ENCODE peak calls at places on chromosomes 12 and 14, in five cellular contexts. One of them, this sample, is unnamed. For H3K9me3 and H3K4me1, the result is how much of the 10 kb centered on the place peaks cover.

GRCh38 chr12:51917746-51918453 is 10.6 kb downstream of the ACVRL1 start:
- DNase-seq in left ventricle myocardium inferior: no peak
- DNase-seq in fibroblast of lung: no peak
- DNase-seq in body of pancreas: no peak
- DNase-seq in IMR-90: no peak
- DNase-seq in this sample: no peak

GRCh38 chr12:68222336-68222735 is 3.3 kb downstream of the IL26 start:
- DNase-seq in fibroblast of lung: peak
- DNase-seq in left ventricle myocardium inferior: no peak
- DNase-seq in IMR-90: peak
- DNase-seq in body of pancreas: peak
- DNase-seq in this sample: no peak

GRCh38 chr12:82524636-82525035 is 162.1 kb upstream of the TMTC2 start:
- DNase-seq in fibroblast of lung: no peak
- DNase-seq in left ventricle myocardium inferior: no peak
- DNase-seq in IMR-90: no peak
- DNase-seq in body of pancreas: no peak
- DNase-seq in this sample: no peak

GRCh38 chr14:63448841-63449240 is 94.3 kb downstream of the PPP2R5E start:
- DNase-seq in body of pancreas: no peak
- DNase-seq in IMR-90: no peak
- DNase-seq in fibroblast of lung: no peak
- DNase-seq in left ventricle myocardium inferior: no peak
- DNase-seq in this sample: no peak

GRCh38 chr12:79658221-79658620 is 32.5 kb downstream of the PAWR start:
- DNase-seq in left ventricle myocardium inferior: no peak
- DNase-seq in body of pancreas: no peak
- DNase-seq in fibroblast of lung: no peak
- DNase-seq in IMR-90: peak
- DNase-seq in this sample: no peak

GRCh38 chr12:70049596-70050360 is 193.5 kb upstream of the CNOT2 start:
- DNase-seq in body of pancreas: no peak
- DNase-seq in IMR-90: no peak
- DNase-seq in fibroblast of lung: no peak
- DNase-seq in left ventricle myocardium inferior: no peak
- DNase-seq in this sample: no peak

GRCh38 chr14:74491952-74492351 is 1.2 kb downstream of the NPC2 start:
- DNase-seq in body of pancreas: no peak
- DNase-seq in IMR-90: peak
- DNase-seq in left ventricle myocardium inferior: no peak
- DNase-seq in fibroblast of lung: peak
- DNase-seq in this sample: no peak

GRCh38 chr12:79083181-79083580 is 218.6 kb downstream of the SYT1 start:
- DNase-seq in IMR-90: peak
- DNase-seq in body of pancreas: no peak
- DNase-seq in fibroblast of lung: peak
- DNase-seq in left ventricle myocardium inferior: no peak
- DNase-seq in this sample: no peak

GRCh38 chr14:33062476-33062875 is 123.8 kb downstream of the NPAS3 start:
- DNase-seq in IMR-90: no peak
- DNase-seq in left ventricle myocardium inferior: no peak
- DNase-seq in fibroblast of lung: no peak
- DNase-seq in body of pancreas: no peak
- DNase-seq in this sample: no peak

GRCh38 chr12:57899010-57899662 is 42.2 kb upstream of the ATP23 start:
- DNase-seq in IMR-90: peak
- DNase-seq in body of pancreas: peak
- DNase-seq in left ventricle myocardium inferior: peak
- DNase-seq in fibroblast of lung: peak
- DNase-seq in this sample: no peak

GRCh38 chr14:56741325-56741724 is 69.0 kb downstream of the OTX2 start:
- DNase-seq in fibroblast of lung: no peak
- DNase-seq in left ventricle myocardium inferior: no peak
- DNase-seq in IMR-90: no peak
- DNase-seq in body of pancreas: no peak
- DNase-seq in this sample: no peak

GRCh38 chr14:37591941-37592287 is 3.1 kb downstream of the FOXA1 start:
- DNase-seq in left ventricle myocardium inferior: no peak
- DNase-seq in body of pancreas: no peak
- DNase-seq in IMR-90: no peak
- DNase-seq in fibroblast of lung: no peak
- DNase-seq in this sample: peak

GRCh38 chr12:57479043-57479375 is 657 bp downstream of the ARHGAP9 start:
- DNase-seq in fibroblast of lung: no peak
- DNase-seq in left ventricle myocardium inferior: no peak
- DNase-seq in body of pancreas: no peak
- DNase-seq in IMR-90: no peak
- DNase-seq in this sample: peak

GRCh38 chr12:120865094-120865493 is 39.1 kb downstream of the SPPL3 start:
- DNase-seq in left ventricle myocardium inferior: no peak
- DNase-seq in IMR-90: no peak
- DNase-seq in fibroblast of lung: no peak
- DNase-seq in body of pancreas: no peak
- DNase-seq in this sample: no peak

GRCh38 chr14:103546651-103547454 is 15.6 kb downstream of the BAG5 start:
- DNase-seq in fibroblast of lung: no peak
- DNase-seq in IMR-90: no peak
- DNase-seq in left ventricle myocardium inferior: peak
- DNase-seq in body of pancreas: peak
- DNase-seq in this sample: peak

GRCh38 chr12:12901158-12901791 is 9.9 kb downstream of the GPRC5A start:
- DNase-seq in left ventricle myocardium inferior: no peak
- DNase-seq in fibroblast of lung: peak
- DNase-seq in body of pancreas: no peak
- DNase-seq in IMR-90: peak
- DNase-seq in this sample: no peak

GRCh38 chr14:26180221-26180620 is 417.6 kb downstream of the NOVA1 start:
- DNase-seq in IMR-90: no peak
- DNase-seq in left ventricle myocardium inferior: no peak
- DNase-seq in body of pancreas: no peak
- DNase-seq in fibroblast of lung: no peak
- DNase-seq in this sample: no peak

GRCh38 chr12:67742461-67742860 is 93.9 kb downstream of the DYRK2 start:
- DNase-seq in IMR-90: peak
- DNase-seq in left ventricle myocardium inferior: no peak
- DNase-seq in fibroblast of lung: peak
- DNase-seq in body of pancreas: no peak
- DNase-seq in this sample: no peak

GRCh38 chr12:2997989-2998670 is 38.9 kb downstream of the TEAD4 start:
- DNase-seq in left ventricle myocardium inferior: no peak
- DNase-seq in fibroblast of lung: no peak
- DNase-seq in IMR-90: no peak
- DNase-seq in body of pancreas: no peak
- DNase-seq in this sample: no peak

GRCh38 chr14:75806247-75806876 is 145.3 kb downstream of the TTLL5 start:
- DNase-seq in body of pancreas: no peak
- DNase-seq in fibroblast of lung: no peak
- DNase-seq in IMR-90: no peak
- DNase-seq in left ventricle myocardium inferior: no peak
- DNase-seq in this sample: no peak

GRCh38 chr14:73713206-73713803 is 879 bp downstream of the PNMA1 start:
- DNase-seq in left ventricle myocardium inferior: no peak
- DNase-seq in fibroblast of lung: no peak
- DNase-seq in IMR-90: no peak
- DNase-seq in body of pancreas: no peak
- DNase-seq in this sample: no peak

GRCh38 chr14:105180598-105181528 is at the start of gene NUDT14:
- DNase-seq in fibroblast of lung: peak
- DNase-seq in IMR-90: peak
- DNase-seq in left ventricle myocardium inferior: peak
- DNase-seq in body of pancreas: peak
- DNase-seq in this sample: peak

GRCh38 chr14:55780156-55780946 is 200.3 kb downstream of the KTN1 start:
- DNase-seq in fibroblast of lung: peak
- DNase-seq in left ventricle myocardium inferior: peak
- DNase-seq in body of pancreas: peak
- DNase-seq in IMR-90: peak
- DNase-seq in this sample: no peak

GRCh38 chr12:53776872-53777271 is 25.1 kb upstream of the CISTR start:
- DNase-seq in body of pancreas: no peak
- DNase-seq in fibroblast of lung: no peak
- DNase-seq in IMR-90: no peak
- DNase-seq in left ventricle myocardium inferior: no peak
- DNase-seq in this sample: no peak

GRCh38 chr14:78254911-78255431 is 84.8 kb downstream of the NRXN3 start:
- DNase-seq in left ventricle myocardium inferior: no peak
- DNase-seq in body of pancreas: peak
- DNase-seq in IMR-90: no peak
- DNase-seq in fibroblast of lung: no peak
- DNase-seq in this sample: no peak

GRCh38 chr12:56657416-56658379 is 11.9 kb upstream of the ATP5F1B start:
- DNase-seq in body of pancreas: no peak
- DNase-seq in IMR-90: no peak
- DNase-seq in fibroblast of lung: no peak
- DNase-seq in left ventricle myocardium inferior: no peak
- DNase-seq in this sample: no peak

GRCh38 chr12:111964935-111965334 is 48.0 kb downstream of the TMEM116 start:
- DNase-seq in IMR-90: no peak
- DNase-seq in body of pancreas: no peak
- DNase-seq in left ventricle myocardium inferior: no peak
- DNase-seq in fibroblast of lung: no peak
- DNase-seq in this sample: no peak

GRCh38 chr14:67357583-67358354 is 1.8 kb downstream of the ATP6V1D start:
- DNase-seq in fibroblast of lung: no peak
- DNase-seq in left ventricle myocardium inferior: no peak
- DNase-seq in body of pancreas: no peak
- DNase-seq in IMR-90: peak
- DNase-seq in this sample: no peak

GRCh38 chr14:98227000-98227726 is 1044.8 kb downstream of the BCL11B start:
- DNase-seq in fibroblast of lung: no peak
- DNase-seq in body of pancreas: no peak
- DNase-seq in left ventricle myocardium inferior: no peak
- DNase-seq in IMR-90: no peak
- DNase-seq in this sample: no peak

GRCh38 chr12:80937391-80938238 is at the start of gene LIN7A:
- DNase-seq in IMR-90: peak
- DNase-seq in fibroblast of lung: peak
- DNase-seq in body of pancreas: peak
- DNase-seq in left ventricle myocardium inferior: peak
- DNase-seq in this sample: peak

GRCh38 chr14:70655110-70655826 is 13.6 kb downstream of the TTC9 start:
- DNase-seq in left ventricle myocardium inferior: no peak
- DNase-seq in fibroblast of lung: no peak
- DNase-seq in IMR-90: no peak
- DNase-seq in body of pancreas: no peak
- DNase-seq in this sample: peak

GRCh38 chr12:22355011-22355580 is 20.6 kb upstream of the ST8SIA1 start:
- DNase-seq in left ventricle myocardium inferior: no peak
- DNase-seq in body of pancreas: no peak
- DNase-seq in fibroblast of lung: no peak
- DNase-seq in IMR-90: no peak
- DNase-seq in this sample: no peak

DNA sequence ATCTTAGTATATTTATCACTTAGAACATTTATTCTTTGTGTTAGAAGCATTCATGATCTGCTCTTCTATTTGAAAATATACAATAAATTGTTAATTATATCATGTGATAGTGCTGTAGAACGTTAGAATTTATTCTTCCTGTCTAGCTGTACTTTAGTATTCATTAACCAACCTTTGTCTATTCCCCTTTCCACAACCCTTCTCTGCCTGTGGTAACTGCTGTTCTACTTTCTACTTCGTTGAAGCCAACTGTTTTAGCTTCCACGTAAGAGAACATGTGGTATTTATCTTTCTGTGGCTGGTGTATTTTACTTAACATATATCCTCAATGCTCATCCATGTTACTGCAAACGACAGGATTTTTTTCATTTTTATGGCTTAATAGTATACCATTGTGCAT is 18.1 kb downstream of the TBC1D15 start:
- DNase-seq in body of pancreas: no peak
- DNase-seq in fibroblast of lung: no peak
- DNase-seq in left ventricle myocardium inferior: no peak
- DNase-seq in IMR-90: no peak
- DNase-seq in this sample: no peak
- H3K9me3 ChIP-seq in body of pancreas: under half
- H3K9me3 ChIP-seq in fibroblast of lung: under half
- H3K9me3 ChIP-seq in left ventricle myocardium inferior: under half
- H3K9me3 ChIP-seq in IMR-90: under half
- H3K9me3 ChIP-seq in this sample: under half

DNA sequence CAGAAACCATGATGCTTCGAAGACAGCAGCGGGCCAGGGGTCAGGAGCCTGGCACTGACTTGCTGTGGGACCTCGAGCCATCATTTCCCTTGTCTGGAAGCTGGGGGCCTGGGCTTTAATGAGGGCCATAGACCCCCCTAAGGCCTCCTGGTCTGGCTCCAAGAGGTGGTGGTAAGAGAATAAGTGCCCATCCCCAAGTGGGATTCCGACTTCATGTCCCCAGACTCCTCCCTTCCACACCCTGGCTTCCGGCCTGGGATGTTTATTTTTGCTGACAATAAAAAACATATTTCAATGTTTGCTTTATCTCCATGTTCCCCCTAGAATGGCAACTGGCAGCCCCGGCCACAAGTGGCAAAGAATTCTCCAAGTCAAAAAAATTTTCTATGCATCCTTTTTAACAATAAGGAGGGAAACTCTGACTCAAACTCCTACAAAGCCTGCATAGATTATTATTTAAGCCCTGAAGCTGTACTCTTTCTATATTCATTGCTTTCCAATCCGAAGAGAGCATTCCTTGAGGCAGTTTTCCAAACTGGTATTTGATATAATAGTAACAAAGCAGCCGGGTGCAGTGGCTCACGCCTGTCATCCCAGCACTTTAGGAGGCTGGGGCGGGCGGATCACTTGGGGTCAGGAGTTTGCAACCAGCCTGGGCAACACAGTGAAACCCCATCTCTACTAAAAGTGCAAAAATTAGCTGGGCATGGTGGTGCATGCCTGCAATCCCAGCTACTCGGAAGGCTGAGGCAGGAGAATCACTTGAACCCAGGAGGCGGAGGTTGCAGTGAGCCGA is 84.0 kb downstream of the ITPK1 start:
- DNase-seq in body of pancreas: no peak
- DNase-seq in left ventricle myocardium inferior: no peak
- DNase-seq in fibroblast of lung: no peak
- DNase-seq in IMR-90: no peak
- DNase-seq in this sample: peak
- H3K4me1 ChIP-seq in body of pancreas: under half
- H3K4me1 ChIP-seq in left ventricle myocardium inferior: half or more
- H3K4me1 ChIP-seq in fibroblast of lung: under half
- H3K4me1 ChIP-seq in IMR-90: under half
- H3K4me1 ChIP-seq in this sample: under half

GRCh38 chr12:128387811-128388422 is 120.9 kb downstream of the TMEM132C start:
- DNase-seq in fibroblast of lung: no peak
- DNase-seq in body of pancreas: peak
- DNase-seq in left ventricle myocardium inferior: no peak
- DNase-seq in IMR-90: no peak
- DNase-seq in this sample: peak
- H3K9me3 ChIP-seq in fibroblast of lung: under half
- H3K9me3 ChIP-seq in body of pancreas: under half
- H3K9me3 ChIP-seq in left ventricle myocardium inferior: under half
- H3K9me3 ChIP-seq in IMR-90: under half
- H3K9me3 ChIP-seq in this sample: under half

DNA sequence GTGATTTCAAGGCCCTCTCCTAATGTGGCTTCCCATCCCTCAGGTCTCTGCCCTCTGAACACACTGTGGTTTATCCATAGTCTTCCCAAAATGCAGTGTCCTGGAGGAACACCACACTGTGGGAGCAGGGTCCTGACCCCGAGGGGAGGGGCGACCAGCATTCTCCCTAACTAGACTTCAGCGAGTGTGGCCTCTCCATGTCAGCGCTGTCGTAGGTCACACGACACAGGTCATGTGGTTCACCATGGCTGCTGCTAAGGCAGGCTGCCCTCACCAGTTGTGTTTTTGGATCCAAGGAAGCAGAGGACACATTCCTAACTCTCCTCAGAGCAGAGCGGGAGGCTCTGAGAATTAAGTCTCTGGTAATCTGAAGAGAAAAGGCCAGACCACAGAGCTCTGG is 50.5 kb downstream of the SSH1 start:
- DNase-seq in left ventricle myocardium inferior: no peak
- DNase-seq in body of pancreas: no peak
- DNase-seq in fibroblast of lung: no peak
- DNase-seq in IMR-90: no peak
- DNase-seq in this sample: no peak
- H3K4me1 ChIP-seq in left ventricle myocardium inferior: half or more
- H3K4me1 ChIP-seq in body of pancreas: under half
- H3K4me1 ChIP-seq in fibroblast of lung: under half
- H3K4me1 ChIP-seq in IMR-90: under half
- H3K4me1 ChIP-seq in this sample: under half

This sample was measured in mucosa of descending colon.